ENCODE peak calls at places on chromosomes 7 and 10, in seven cellular contexts. Z is activated T-cell treated with anti-CD3 and anti-CD28 coated beads for 4 hours; W is CD8-positive, alpha-beta T cell; F is ACHN; O is activated CD8-positive, alpha-beta memory T cell treated with anti-CD3 and anti-CD28 coated beads for 4 hours; N is GM23338; Y is effector memory CD8-positive, alpha-beta T cell. S is an unnamed sample.

GRCh38 chr10:18665815-18666558 is 6.8 kb downstream of the ARL5B start:
- DNase-seq in W (no peak), F (no peak), Z (no peak), Y (no peak), O (no peak), N (no peak), S (no peak)

GRCh38 chr7:55132890-55133551 is 114.2 kb downstream of the EGFR start:
- DNase-seq in O (no peak), Y (no peak), W (no peak), Z (no peak), F (peak; percentile 100), N (no peak), S (no peak)

GRCh38 chr10:91607661-91608442 is 25.0 kb downstream of the PPP1R3C start:
- DNase-seq in W (no peak), Y (no peak), F (no peak), N (no peak), Z (no peak), O (no peak), S (peak; percentile 35)

GRCh38 chr10:71073451-71074175 is 138.8 kb upstream of the UNC5B start:
- DNase-seq in O (no peak), W (no peak), F (no peak), Z (no peak), N (no peak), Y (no peak), S (no peak)

GRCh38 chr7:149624006-149624405 is 126.4 kb upstream of the ZNF746 start:
- DNase-seq in F (peak; percentile 58), Z (peak; percentile 34), N (peak; percentile 43), O (peak; percentile 21), Y (peak; percentile 42), W (peak; percentile 57), S (no peak)

GRCh38 chr10:73859441-73860049 is 14.8 kb downstream of the CAMK2G start:
- DNase-seq in W (peak; percentile 51), O (no peak), Z (no peak), N (no peak), Y (peak; percentile 24), F (no peak), S (no peak)

GRCh38 chr7:101238226-101239182 is 902 bp upstream of the CLDN15 start:
- DNase-seq in O (no peak), Z (no peak), F (no peak), W (no peak), N (no peak), Y (no peak), S (peak; percentile 38)

GRCh38 chr7:151679073-151679708 is 159.5 kb upstream of the RHEB start:
- DNase-seq in O (no peak), Z (no peak), F (no peak), N (no peak), Y (no peak), W (no peak), S (no peak)

GRCh38 chr10:48468866-48469511 is 135.9 kb downstream of the ARHGAP22 start:
- DNase-seq in Y (no peak), Z (no peak), F (no peak), W (no peak), N (no peak), O (no peak), S (no peak)

GRCh38 chr7:22885824-22886255 is 63.2 kb upstream of the TOMM7 start:
- DNase-seq in O (peak; percentile 6), Z (peak; percentile 47), N (no peak), F (no peak), W (peak; percentile 22), Y (peak; percentile 18), S (no peak)

GRCh38 chr7:17661982-17662585 is 278.2 kb downstream of the SNX13 start:
- DNase-seq in Y (no peak), W (no peak), O (no peak), N (peak; percentile 26), Z (no peak), F (no peak), S (no peak)

GRCh38 chr10:31906039-31906438 is 22.6 kb downstream of the ARHGAP12 start:
- DNase-seq in Z (no peak), Y (no peak), N (no peak), O (no peak), F (no peak), W (no peak), S (no peak)

GRCh38 chr10:117674641-117675040 is 132.1 kb downstream of the EMX2 start:
- DNase-seq in Z (no peak), O (no peak), N (no peak), W (no peak), Y (no peak), F (no peak), S (no peak)

GRCh38 chr7:683526-684205 is 42.8 kb upstream of the DNAAF5 start:
- DNase-seq in Y (no peak), Z (no peak), F (no peak), O (no peak), N (no peak), W (no peak), S (no peak)

GRCh38 chr10:79463578-79464496 is 18.4 kb upstream of the ZCCHC24 start:
- DNase-seq in W (no peak), N (no peak), O (no peak), Z (no peak), Y (no peak), F (no peak), S (peak; percentile 76)

GRCh38 chr7:117600912-117601311 is 121.1 kb downstream of the CFTR start:
- DNase-seq in Z (no peak), Y (no peak), F (no peak), W (no peak), N (no peak), O (no peak), S (no peak)